ENCODE peak calls at places on chromosome 6, in five cellular contexts. A is effector CD4-positive, alpha-beta T cell; U is iPS DF 19.7; C is NCI-H1436; H is pancreas. Z is an unnamed sample.

GRCh38 chr6:12493446-12493845 is 203.3 kb downstream of the EDN1 start:
- DNase-seq in C (no peak), A (no peak), H (no peak), U (no peak), Z (no peak)

GRCh38 chr6:26311012-26311384 is 54.0 kb upstream of the BTN3A2 start:
- DNase-seq in C (no peak), U (no peak), H (no peak), A (no peak), Z (no peak)

GRCh38 chr6:112618796-112619195 is 271.7 kb downstream of the RFPL4B start:
- DNase-seq in U (peak), A (no peak), C (no peak), H (no peak), Z (no peak)

GRCh38 chr6:22363166-22363965 is 66.5 kb upstream of the PRL start:
- DNase-seq in A (no peak), H (no peak), C (no peak), U (no peak), Z (no peak)

GRCh38 chr6:114063956-114064355 is 93.0 kb upstream of the HDAC2 start:
- DNase-seq in H (no peak), C (no peak), U (no peak), A (no peak), Z (no peak)

GRCh38 chr6:110547266-110547964 is 71.0 kb upstream of the SLC22A16 start:
- DNase-seq in A (no peak), U (no peak), H (no peak), C (no peak), Z (no peak)

GRCh38 chr6:159104163-159104885 is 59.5 kb upstream of the TAGAP start:
- DNase-seq in H (peak), A (peak), C (peak), U (peak), Z (peak)

GRCh38 chr6:111602481-111603404 is 2.9 kb downstream of the TRAF3IP2 start:
- DNase-seq in C (no peak), U (no peak), A (no peak), H (no peak), Z (no peak)

GRCh38 chr6:88008821-88009220 is 38.8 kb upstream of the SPACA1 start:
- DNase-seq in H (no peak), C (no peak), A (no peak), U (no peak), Z (no peak)

GRCh38 chr6:19772891-19773290 is 64.3 kb upstream of the ID4 start:
- DNase-seq in C (no peak), H (no peak), U (no peak), A (no peak), Z (no peak)

GRCh38 chr6:56270812-56271441 is 23.5 kb upstream of the COL21A1 start:
- DNase-seq in C (no peak), H (no peak), U (no peak), A (no peak), Z (no peak)

GRCh38 chr6:16948376-16948775 is 153.5 kb upstream of the STMND1 start:
- DNase-seq in H (no peak), C (no peak), U (no peak), A (no peak), Z (no peak)

GRCh38 chr6:97401533-97401932 is 118.5 kb upstream of the MMS22L start:
- DNase-seq in C (no peak), U (no peak), A (no peak), H (no peak), Z (no peak)

GRCh38 chr6:142886431-142887170 is 58.4 kb downstream of the HIVEP2 start:
- DNase-seq in H (no peak), U (no peak), C (no peak), A (no peak), Z (no peak)

GRCh38 chr6:137729866-137730629 is 137.0 kb upstream of the TNFAIP3 start:
- DNase-seq in C (no peak), A (no peak), H (no peak), U (no peak), Z (no peak)

GRCh38 chr6:5053864-5054426 is 31.2 kb upstream of the PPP1R3G start:
- DNase-seq in U (no peak), A (no peak), H (no peak), C (no peak), Z (no peak)

GRCh38 chr6:83127258-83127657 is 59.8 kb downstream of the DOP1A start:
- DNase-seq in H (no peak), C (no peak), U (no peak), A (no peak), Z (no peak)

GRCh38 chr6:139764498-139764986 is 390.1 kb upstream of the CITED2 start:
- DNase-seq in U (peak), H (no peak), C (no peak), A (no peak), Z (no peak)